ENCODE peak calls at places on chromosomes 3 and 15, in nine cellular contexts. I is neural progenitor cell, V is neuronal stem cell, K is psoas muscle, G is adrenal gland, N is Peyer's patch, F is fibroblast of lung, M is transverse colon, R is tibial artery. E is an unnamed sample. For H3K9me3, the result is how much of the 10 kb centered on the place peaks cover.

GRCh38 chr3:171135536-171135935 is 109.0 kb upstream of the SLC2A2 start:
- DNase-seq in R (no peak), G (no peak), F (peak), I (no peak), M (no peak), K (no peak), N (no peak), V (no peak), E (no peak)

GRCh38 chr3:176848431-176849214 is 348.7 kb downstream of the TBL1XR1 start:
- DNase-seq in F (no peak), M (no peak), N (no peak), R (no peak), V (no peak), G (no peak), K (no peak), I (no peak), E (no peak)

GRCh38 chr15:39642011-39642640 is 61.2 kb downstream of the THBS1 start:
- DNase-seq in M (no peak), G (peak), R (no peak), K (no peak), F (peak), N (no peak), V (peak), I (peak), E (peak)

GRCh38 chr3:179526989-179527391 is 35.7 kb upstream of the ACTL6A start:
- DNase-seq in R (peak), F (peak), I (peak), V (peak), N (peak), M (peak), G (peak), K (peak), E (peak)

GRCh38 chr3:184562875-184563568 is 1.4 kb downstream of the EPHB3 start:
- DNase-seq in K (no peak), G (no peak), R (no peak), F (no peak), I (peak), V (no peak), N (no peak), M (no peak), E (peak)

GRCh38 chr15:48674876-48675275 is 29.4 kb upstream of the FBN1 start:
- DNase-seq in I (no peak), M (no peak), N (no peak), R (no peak), F (no peak), V (no peak), G (no peak), K (no peak), E (no peak)

GRCh38 chr15:81516012-81516411 is 142.0 kb upstream of the TMC3 start:
- DNase-seq in N (no peak), R (no peak), V (no peak), F (no peak), K (no peak), I (no peak), M (no peak), G (no peak), E (peak)

GRCh38 chr3:55634345-55634744 is 147.2 kb upstream of the WNT5A start:
- DNase-seq in R (no peak), N (no peak), V (no peak), I (no peak), K (no peak), G (no peak), M (no peak), F (no peak), E (no peak)

GRCh38 chr3:157130138-157130880 is 29.6 kb downstream of the CCNL1 start:
- DNase-seq in K (peak), N (peak), I (peak), F (peak), R (peak), M (peak), V (peak), G (peak), E (peak)

GRCh38 chr15:43893956-43894355 is 67.2 kb downstream of the WDR76 start:
- DNase-seq in M (no peak), I (no peak), G (peak), F (no peak), K (no peak), N (no peak), R (no peak), V (no peak), E (peak)

GRCh38 chr15:70035719-70036077 is 62.0 kb downstream of the TLE3 start:
- DNase-seq in V (no peak), N (peak), G (no peak), I (no peak), F (no peak), K (no peak), R (no peak), M (peak), E (no peak)

GRCh38 chr3:63726656-63727055 is 74.2 kb downstream of the SNTN start:
- DNase-seq in N (no peak), V (no peak), K (no peak), F (no peak), R (no peak), G (no peak), I (no peak), M (no peak), E (no peak)

GRCh38 chr3:81851166-81851565 is 89.7 kb upstream of the GBE1 start:
- DNase-seq in K (no peak), F (peak), N (no peak), M (no peak), I (no peak), V (no peak), R (no peak), G (no peak), E (peak)

GRCh38 chr3:155704771-155705559 is 39.9 kb downstream of the PLCH1 start:
- DNase-seq in F (no peak), K (no peak), N (no peak), M (no peak), R (no peak), G (no peak), V (peak), I (peak), E (no peak)

GRCh38 chr15:92277776-92278175 is 115.9 kb upstream of the ST8SIA2 start:
- DNase-seq in F (no peak), K (no peak), V (no peak), R (no peak), I (peak), N (no peak), G (peak), M (no peak), E (peak)

GRCh38 chr3:34882764-34883163 is 756.6 kb upstream of the ARPP21 start:
- DNase-seq in V (no peak), G (no peak), N (no peak), F (no peak), I (no peak), M (no peak), R (no peak), K (no peak), E (peak)

GRCh38 chr3:57068437-57069089 is 8.1 kb downstream of the SPATA12 start:
- DNase-seq in F (peak), R (peak), I (peak), V (no peak), K (peak), N (peak), G (peak), M (peak), E (peak)

GRCh38 chr3:141367038-141367730 is 1.1 kb upstream of the ZBTB38 start:
- DNase-seq in F (peak), M (no peak), V (no peak), K (peak), G (no peak), R (peak), N (no peak), I (no peak), E (peak)

GRCh38 chr3:119858957-119859356 is 77.1 kb downstream of the NR1I2 start:
- DNase-seq in K (no peak), V (no peak), F (no peak), G (no peak), N (no peak), I (no peak), R (no peak), M (no peak), E (no peak)

GRCh38 chr3:15154326-15154725 is 51.7 kb upstream of the CAPN7 start:
- DNase-seq in K (no peak), I (no peak), N (no peak), M (no peak), V (no peak), G (no peak), R (no peak), F (no peak), E (no peak)
- H3K4me3 ChIP-seq in K (no peak), I (no peak), N (no peak), M (no peak), V (no peak), G (no peak), R (no peak), F (no peak), E (no peak)

GRCh38 chr3:131007782-131008181 is 18.8 kb downstream of the ASTE1 start:
- DNase-seq in R (no peak), N (no peak), I (no peak), G (no peak), F (peak), M (no peak), V (no peak), K (no peak), E (peak)
- H3K9me3 ChIP-seq in R (under half), N (under half), I (under half), G (under half), F (under half), M (under half), V (under half), K (under half), E (under half)

DNA sequence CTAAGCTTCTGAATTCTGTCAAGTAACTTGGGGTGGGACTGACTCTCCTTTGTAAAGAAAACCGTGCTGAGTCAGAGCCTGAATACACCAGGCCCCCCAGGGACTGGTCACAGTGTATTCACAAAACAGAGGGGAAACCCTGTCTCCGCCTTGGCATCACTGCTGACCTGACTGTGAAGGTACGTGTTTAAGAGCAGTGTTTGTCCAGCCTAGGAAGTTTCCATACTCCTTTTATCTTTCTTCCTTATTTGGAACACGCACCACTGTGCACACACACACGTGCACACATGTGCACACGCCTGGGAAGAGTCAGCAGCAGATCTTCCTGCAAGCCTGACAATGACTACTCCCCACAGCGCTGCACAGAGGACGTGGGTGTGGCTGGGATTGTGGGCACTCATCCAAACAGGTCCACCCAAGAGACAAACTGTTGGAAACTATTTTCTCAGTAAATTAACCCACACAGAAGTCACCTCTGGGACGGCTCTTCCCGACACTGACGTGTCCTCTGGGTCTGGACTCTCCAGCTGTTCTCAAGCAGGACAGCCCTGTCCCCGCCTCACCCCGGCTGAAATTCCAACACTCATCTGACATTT is 87.7 kb downstream of the ATP10A start:
- DNase-seq in N (no peak), G (peak), K (peak), V (no peak), F (peak), I (peak), R (no peak), M (peak), E (peak)
- H3K4me3 ChIP-seq in N (no peak), G (no peak), K (no peak), V (no peak), F (no peak), I (no peak), R (no peak), M (no peak), E (no peak)

GRCh38 chr15:25173241-25174028 is 218.6 kb downstream of the SNRPN start:
- DNase-seq in I (no peak), F (no peak), V (no peak), M (no peak), R (peak), N (peak), G (no peak), K (peak), E (no peak)

GRCh38 chr15:25171856-25172687 is 217.3 kb downstream of the SNRPN start:
- DNase-seq in F (no peak), I (no peak), M (no peak), N (peak), R (peak), G (no peak), K (peak), V (no peak), E (no peak)

GRCh38 chr15:25171111-25171811 is 216.5 kb downstream of the SNRPN start:
- DNase-seq in V (no peak), I (no peak), R (peak), G (no peak), F (no peak), K (peak), M (no peak), N (peak), E (no peak)

GRCh38 chr15:25170781-25171110 is 216.0 kb downstream of the SNRPN start:
- DNase-seq in I (no peak), F (no peak), G (no peak), K (no peak), R (no peak), M (no peak), V (no peak), N (no peak), E (no peak)

GRCh38 chr15:25172691-25173090 is 217.9 kb downstream of the SNRPN start:
- DNase-seq in F (no peak), V (no peak), I (no peak), R (no peak), M (no peak), K (no peak), G (no peak), N (peak), E (no peak)
- H3K9me3 ChIP-seq in F (under half), V (under half), I (under half), R (under half), M (under half), K (under half), G (under half), N (half or more), E (under half)

E was measured in cardiac muscle cell.